ENCODE peak calls at places on chromosomes 12 and 14, in four cellular contexts. M is HepG2, Y is K562, L is GM12878. E is an unnamed sample.

GRCh38 chr14:72818998-72819397 is 74.9 kb downstream of the DPF3 start:
- DNase-seq in M (no peak), Y (no peak), L (no peak), E (no peak)

GRCh38 chr12:58171914-58172313 is 230.5 kb downstream of the ATP23 start:
- DNase-seq in M (no peak), Y (no peak), L (no peak), E (no peak)

GRCh38 chr12:93616584-93617101 is 44.2 kb downstream of the SOCS2 start:
- DNase-seq in M (no peak), Y (no peak), L (no peak), E (no peak)

GRCh38 chr12:53564941-53565340 is 57.7 kb upstream of the NPFF start:
- DNase-seq in M (no peak), Y (no peak), L (no peak), E (no peak)

GRCh38 chr12:126798449-126798848 is 1468.5 kb upstream of the TMEM132C start:
- DNase-seq in M (no peak), Y (no peak), L (no peak), E (no peak)

GRCh38 chr12:7460375-7461259 is 16.7 kb upstream of the CD163L1 start:
- DNase-seq in M (peak; percentile 46), Y (peak; percentile 48), L (no peak), E (peak; percentile 45)

GRCh38 chr12:68468036-68468435 is 135.9 kb upstream of the MDM1 start:
- DNase-seq in M (no peak), Y (no peak), L (no peak), E (no peak)

GRCh38 chr12:89461190-89461589 is 63.4 kb downstream of the GALNT4 start:
- DNase-seq in M (no peak), Y (no peak), L (no peak), E (no peak)

GRCh38 chr14:61527325-61528100 is 167.8 kb upstream of the HIF1A start:
- DNase-seq in M (peak; percentile 30), Y (peak; percentile 8), L (no peak), E (no peak)

GRCh38 chr12:89163918-89164317 is 188.4 kb downstream of the DUSP6 start:
- DNase-seq in M (no peak), Y (no peak), L (no peak), E (no peak)

GRCh38 chr12:3116106-3116898 is 39.1 kb downstream of the TSPAN9 start:
- DNase-seq in M (no peak), Y (no peak), L (no peak), E (no peak)

GRCh38 chr12:101847325-101847724 is 16.6 kb upstream of the GNPTAB start:
- DNase-seq in M (no peak), Y (no peak), L (no peak), E (no peak)

GRCh38 chr12:2291182-2291832 is 238.5 kb downstream of the CACNA1C start:
- DNase-seq in M (peak; percentile 33), Y (peak; percentile 80), L (no peak), E (peak; percentile 82)

GRCh38 chr12:41287500-41287899 is 99.4 kb downstream of the PDZRN4 start:
- DNase-seq in M (no peak), Y (no peak), L (no peak), E (no peak)

GRCh38 chr12:130701402-130701744 is 14.7 kb downstream of the RIMBP2 start:
- DNase-seq in M (no peak), Y (no peak), L (no peak), E (no peak)

GRCh38 chr12:111298583-111299436 is 70.1 kb downstream of the PHETA1 start:
- DNase-seq in M (peak; percentile 41), Y (peak; percentile 77), L (no peak), E (peak; percentile 79)

GRCh38 chr14:99672506-99673327 is 11.4 kb upstream of the CYP46A1 start:
- DNase-seq in M (no peak), Y (peak; percentile 37), L (no peak), E (no peak)

GRCh38 chr12:110199360-110200123 is 75.4 kb downstream of the IFT81 start:
- DNase-seq in M (peak; percentile 88), Y (no peak), L (peak; percentile 20), E (no peak)

GRCh38 chr14:98218213-98218612 is 1053.8 kb downstream of the BCL11B start:
- DNase-seq in M (no peak), Y (no peak), L (no peak), E (no peak)

GRCh38 chr12:71731439-71732356 is 23.0 kb upstream of the RAB21 start:
- DNase-seq in M (peak; percentile 79), Y (no peak), L (no peak), E (no peak)

GRCh38 chr12:69204191-69204590 is 35.2 kb upstream of the CPSF6 start:
- DNase-seq in M (no peak), Y (no peak), L (no peak), E (no peak)

GRCh38 chr14:69327507-69327906 is 67.5 kb downstream of the GALNT16 start:
- DNase-seq in M (no peak), Y (no peak), L (no peak), E (no peak)

GRCh38 chr14:88005978-88006851 is 1.3 kb downstream of the GPR65 start:
- DNase-seq in M (no peak), Y (no peak), L (peak; percentile 77), E (no peak)

GRCh38 chr12:70049596-70050360 is 193.5 kb upstream of the CNOT2 start:
- DNase-seq in M (no peak), Y (no peak), L (peak; percentile 68), E (no peak)

GRCh38 chr12:29783773-29784666 is at the start of gene TMTC1:
- DNase-seq in M (no peak), Y (no peak), L (no peak), E (peak; percentile 78)

GRCh38 chr14:102196436-102197230 is 56.9 kb downstream of the WDR20 start:
- DNase-seq in M (no peak), Y (no peak), L (no peak), E (no peak)

GRCh38 chr14:105528859-105529505 is 2.6 kb downstream of the TMEM121 start:
- DNase-seq in M (no peak), Y (no peak), L (no peak), E (no peak)

GRCh38 chr12:105559292-105559691 is 228.8 kb downstream of the C12orf75 start:
- DNase-seq in M (no peak), Y (no peak), L (no peak), E (no peak)

GRCh38 chr12:62351326-62351725 is 91.1 kb downstream of the USP15 start:
- DNase-seq in M (no peak), Y (no peak), L (no peak), E (no peak)

GRCh38 chr14:102952276-102952675 is 29.8 kb downstream of the AMN start:
- DNase-seq in M (no peak), Y (no peak), L (no peak), E (no peak)

DNA sequence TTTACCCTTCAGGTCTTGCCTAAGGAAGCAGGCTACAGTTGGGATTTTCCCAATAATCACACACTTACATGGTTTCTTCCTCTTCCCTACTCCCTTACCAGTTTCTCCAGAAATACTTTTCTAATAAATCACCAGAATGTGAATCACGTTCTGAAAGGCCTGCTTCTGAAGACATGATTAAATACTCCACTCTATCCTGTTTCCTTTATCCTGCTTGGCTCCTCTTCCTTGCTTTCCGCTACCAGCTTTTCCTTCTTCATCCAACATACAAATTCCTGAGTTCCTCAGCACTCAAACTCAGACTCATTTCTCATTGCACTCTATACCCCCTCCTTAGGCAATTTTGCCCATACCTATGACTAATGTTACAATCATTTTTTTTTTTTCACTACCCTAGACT is 118.3 kb downstream of the MGAT4C start:
- DNase-seq in M (no peak), Y (no peak), L (no peak), E (no peak)
- TF ChIP-seq FOXK2 in M (no peak), Y (no peak), L (no peak), E (no peak)

GRCh38 chr14:59321184-59321952 is 132.9 kb downstream of the DAAM1 start:
- DNase-seq in M (no peak), Y (no peak), L (no peak), E (no peak)

GRCh38 chr14:59317782-59318505 is 129.5 kb downstream of the DAAM1 start:
- DNase-seq in M (no peak), Y (no peak), L (no peak), E (no peak)

GRCh38 chr14:59318908-59319307 is 130.4 kb downstream of the DAAM1 start:
- DNase-seq in M (no peak), Y (no peak), L (no peak), E (no peak)

GRCh38 chr14:59317346-59317745 is 128.9 kb downstream of the DAAM1 start:
- DNase-seq in M (no peak), Y (no peak), L (no peak), E (no peak)

GRCh38 chr14:59320771-59321170 is 132.3 kb downstream of the DAAM1 start:
- DNase-seq in M (no peak), Y (no peak), L (no peak), E (no peak)
- TF ChIP-seq SP1 in M (no peak), Y (no peak), L (no peak), E (no peak)

GRCh38 chr12:27970981-27971489 is 1.5 kb downstream of the PTHLH start:
- DNase-seq in M (no peak), Y (no peak), L (no peak), E (no peak)

GRCh38 chr12:27969011-27969900 is 3.3 kb downstream of the PTHLH start:
- DNase-seq in M (no peak), Y (no peak), L (no peak), E (peak; percentile 27)

GRCh38 chr12:27971606-27972005 is 927 bp downstream of the PTHLH start:
- DNase-seq in M (peak; percentile 23), Y (no peak), L (no peak), E (no peak)

GRCh38 chr12:27969901-27970390 is 2.6 kb downstream of the PTHLH start:
- DNase-seq in M (peak; percentile 38), Y (peak; percentile 52), L (peak; percentile 25), E (peak; percentile 54)

DNA sequence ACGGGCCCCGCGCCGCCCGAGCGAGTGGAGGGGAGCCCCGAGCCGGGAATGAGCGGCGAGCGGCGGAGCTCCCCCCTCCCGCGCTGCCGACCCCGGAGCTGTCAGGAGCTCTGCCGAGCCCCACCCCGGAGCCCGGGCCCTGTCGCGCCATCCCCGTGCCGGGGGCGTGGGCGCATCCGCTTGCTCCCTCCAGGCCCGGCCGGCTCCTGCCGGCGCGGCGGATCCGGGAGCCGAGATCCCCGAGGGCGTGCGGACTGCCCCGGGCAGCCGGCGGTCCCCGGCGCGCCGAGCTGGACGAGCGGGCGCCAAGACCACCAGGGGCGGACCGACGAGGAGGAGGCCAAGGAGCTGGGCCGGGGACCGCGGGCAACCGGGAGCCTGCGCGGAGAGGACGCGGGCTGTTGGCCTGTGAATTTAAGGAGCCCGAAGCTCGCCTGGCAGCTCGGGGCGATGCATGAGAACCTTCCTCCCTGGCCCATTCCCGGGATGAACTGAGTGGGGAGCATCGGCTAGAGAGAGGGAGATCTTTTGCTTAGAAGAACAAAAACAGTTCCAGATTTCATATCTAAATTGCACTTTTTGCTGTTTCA is 2.0 kb downstream of the PTHLH start:
- DNase-seq in M (no peak), Y (no peak), L (no peak), E (no peak)
- TF ChIP-seq FOXM1 in M (no peak), Y (no peak), L (no peak), E (no peak)

DNA sequence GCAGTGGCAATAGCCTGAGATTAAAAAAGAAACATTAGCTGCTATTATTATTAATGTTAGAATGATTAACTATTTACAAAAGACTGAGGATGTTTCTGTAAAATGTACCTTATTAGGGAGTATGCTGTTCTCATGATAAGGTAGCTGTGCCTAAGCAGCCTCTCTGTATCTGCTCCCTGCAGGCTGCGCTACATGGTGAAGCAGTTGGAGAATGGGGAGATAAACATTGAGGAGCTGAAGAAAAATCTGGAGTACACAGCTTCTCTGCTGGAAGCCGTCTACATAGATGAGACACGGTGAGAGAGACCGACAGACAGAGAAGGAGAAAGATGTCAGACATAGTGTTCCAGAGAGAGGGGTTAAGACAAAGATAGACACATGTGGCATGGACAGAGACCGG is 17.4 kb downstream of the PDE1B start:
- DNase-seq in M (no peak), Y (no peak), L (no peak), E (no peak)
- TF ChIP-seq FOXK2 in M (no peak), Y (no peak), L (no peak), E (no peak)

E was measured in HEK293T.